ENCODE peak calls at places on chromosomes 6 and 20, in nine cellular contexts. One of them, this sample, is unnamed.

GRCh38 chr20:14951707-14952106 is 614.3 kb upstream of the FLRT3 start:
- DNase-seq in IMR-90: no peak
- DNase-seq in ascending aorta: no peak
- DNase-seq in coronary artery: no peak
- DNase-seq in BJ: peak
- DNase-seq in cardiac muscle cell: peak
- DNase-seq in suprapubic skin: no peak
- DNase-seq in cardiac fibroblast: no peak
- DNase-seq in A549: no peak
- DNase-seq in this sample: no peak

GRCh38 chr20:37986873-37987601 is 46.2 kb downstream of the TTI1 start:
- DNase-seq in IMR-90: peak
- DNase-seq in ascending aorta: no peak
- DNase-seq in coronary artery: peak
- DNase-seq in BJ: peak
- DNase-seq in cardiac muscle cell: no peak
- DNase-seq in suprapubic skin: peak
- DNase-seq in cardiac fibroblast: no peak
- DNase-seq in A549: no peak
- DNase-seq in this sample: no peak

GRCh38 chr6:68235192-68235812 is 399.8 kb upstream of the ADGRB3 start:
- DNase-seq in IMR-90: no peak
- DNase-seq in ascending aorta: no peak
- DNase-seq in coronary artery: no peak
- DNase-seq in BJ: no peak
- DNase-seq in cardiac muscle cell: peak
- DNase-seq in suprapubic skin: no peak
- DNase-seq in cardiac fibroblast: peak
- DNase-seq in A549: no peak
- DNase-seq in this sample: no peak

GRCh38 chr6:7991992-7992815 is 72.0 kb downstream of the BLOC1S5 start:
- DNase-seq in IMR-90: peak
- DNase-seq in ascending aorta: no peak
- DNase-seq in coronary artery: no peak
- DNase-seq in BJ: no peak
- DNase-seq in cardiac muscle cell: peak
- DNase-seq in suprapubic skin: no peak
- DNase-seq in cardiac fibroblast: peak
- DNase-seq in A549: peak
- DNase-seq in this sample: no peak

GRCh38 chr6:153162646-153163045 is 31.6 kb upstream of the RGS17 start:
- DNase-seq in IMR-90: peak
- DNase-seq in ascending aorta: no peak
- DNase-seq in coronary artery: no peak
- DNase-seq in BJ: no peak
- DNase-seq in cardiac muscle cell: peak
- DNase-seq in suprapubic skin: no peak
- DNase-seq in cardiac fibroblast: peak
- DNase-seq in A549: no peak
- DNase-seq in this sample: no peak

GRCh38 chr20:34069341-34070078 is 42.5 kb downstream of the EIF2S2 start:
- DNase-seq in IMR-90: peak
- DNase-seq in ascending aorta: no peak
- DNase-seq in coronary artery: peak
- DNase-seq in BJ: no peak
- DNase-seq in cardiac muscle cell: peak
- DNase-seq in suprapubic skin: peak
- DNase-seq in cardiac fibroblast: peak
- DNase-seq in A549: peak
- DNase-seq in this sample: no peak

GRCh38 chr6:57089265-57089664 is 723 bp upstream of the ZNF451 start:
- DNase-seq in IMR-90: no peak
- DNase-seq in ascending aorta: no peak
- DNase-seq in coronary artery: no peak
- DNase-seq in BJ: no peak
- DNase-seq in cardiac muscle cell: no peak
- DNase-seq in suprapubic skin: no peak
- DNase-seq in cardiac fibroblast: no peak
- DNase-seq in A549: no peak
- DNase-seq in this sample: no peak

GRCh38 chr6:52305948-52306767 is 21.6 kb upstream of the MCM3 start:
- DNase-seq in IMR-90: no peak
- DNase-seq in ascending aorta: no peak
- DNase-seq in coronary artery: no peak
- DNase-seq in BJ: no peak
- DNase-seq in cardiac muscle cell: no peak
- DNase-seq in suprapubic skin: no peak
- DNase-seq in cardiac fibroblast: no peak
- DNase-seq in A549: no peak
- DNase-seq in this sample: no peak

GRCh38 chr6:143806282-143807102 is 36.6 kb upstream of the LTV1 start:
- DNase-seq in IMR-90: peak
- DNase-seq in ascending aorta: no peak
- DNase-seq in coronary artery: no peak
- DNase-seq in BJ: no peak
- DNase-seq in cardiac muscle cell: peak
- DNase-seq in suprapubic skin: no peak
- DNase-seq in cardiac fibroblast: peak
- DNase-seq in A549: no peak
- DNase-seq in this sample: no peak

GRCh38 chr6:157314705-157315321 is 8.5 kb downstream of the TMEM242 start:
- DNase-seq in IMR-90: peak
- DNase-seq in ascending aorta: no peak
- DNase-seq in coronary artery: no peak
- DNase-seq in BJ: peak
- DNase-seq in cardiac muscle cell: peak
- DNase-seq in suprapubic skin: no peak
- DNase-seq in cardiac fibroblast: peak
- DNase-seq in A549: peak
- DNase-seq in this sample: no peak

DNA sequence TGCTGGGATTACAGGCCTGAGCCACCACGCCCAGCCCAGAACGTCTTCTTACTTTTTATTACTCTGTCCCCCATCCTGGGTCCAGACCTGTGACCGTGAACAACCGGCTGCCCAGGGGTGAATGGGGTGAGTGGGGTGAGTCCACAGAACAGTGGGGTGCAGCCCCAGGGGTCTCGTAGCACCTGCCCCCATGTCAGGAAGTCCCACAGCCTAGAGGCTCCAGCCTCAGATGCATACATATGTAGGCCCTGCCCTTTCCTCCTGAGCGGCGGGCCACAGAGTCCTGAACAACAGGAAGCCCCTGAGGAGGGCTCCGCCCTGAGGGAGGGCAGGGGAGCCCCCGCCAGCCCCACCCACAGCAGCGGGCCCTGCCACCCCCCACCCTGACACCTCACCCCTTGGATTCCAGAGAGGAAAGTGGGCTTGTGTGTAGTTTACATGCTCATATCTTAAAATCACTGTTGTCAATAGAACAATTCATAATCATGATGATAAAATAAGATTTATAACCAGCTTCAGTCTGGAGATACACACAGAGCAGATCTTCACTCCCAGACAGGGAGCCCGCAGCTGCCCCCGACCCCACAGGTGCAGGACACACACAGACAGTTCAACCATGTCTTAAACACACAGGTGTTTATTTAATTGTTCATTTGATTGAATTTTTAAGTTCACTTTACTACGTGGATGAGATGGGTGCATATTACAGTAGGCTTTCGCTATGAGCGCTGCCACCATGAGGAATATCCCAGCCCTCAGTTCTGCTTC is 12.4 kb upstream of the GMEB2 start:
- DNase-seq in IMR-90: no peak
- DNase-seq in ascending aorta: no peak
- DNase-seq in coronary artery: no peak
- DNase-seq in BJ: no peak
- DNase-seq in cardiac muscle cell: no peak
- DNase-seq in suprapubic skin: no peak
- DNase-seq in cardiac fibroblast: no peak
- DNase-seq in A549: no peak
- DNase-seq in this sample: no peak
- TF ChIP-seq CTCF in IMR-90: no peak
- TF ChIP-seq CTCF in ascending aorta: no peak
- TF ChIP-seq CTCF in coronary artery: no peak
- TF ChIP-seq CTCF in BJ: no peak
- TF ChIP-seq CTCF in cardiac muscle cell: no peak
- TF ChIP-seq CTCF in suprapubic skin: no peak
- TF ChIP-seq CTCF in cardiac fibroblast: no peak
- TF ChIP-seq CTCF in A549: no peak
- TF ChIP-seq CTCF in this sample: no peak

DNA sequence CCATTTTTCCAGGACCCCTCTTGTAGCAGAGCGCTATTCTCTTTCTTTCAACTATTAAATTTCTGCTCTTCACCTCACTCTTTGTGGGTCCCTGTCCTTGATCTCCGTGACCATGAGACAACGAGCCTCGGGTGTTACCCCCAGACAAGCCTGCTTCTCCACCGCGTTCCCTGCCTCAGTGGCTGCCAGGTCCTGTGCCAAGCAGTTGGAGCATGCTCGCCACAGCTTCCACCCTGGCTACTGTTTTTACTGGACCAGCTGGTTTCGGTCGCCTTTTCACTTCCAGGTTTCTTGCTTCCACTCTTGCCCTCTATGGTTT is 5.7 kb downstream of the TP53RK start:
- DNase-seq in IMR-90: no peak
- DNase-seq in ascending aorta: no peak
- DNase-seq in coronary artery: no peak
- DNase-seq in BJ: no peak
- DNase-seq in cardiac muscle cell: no peak
- DNase-seq in suprapubic skin: no peak
- DNase-seq in cardiac fibroblast: no peak
- DNase-seq in A549: no peak
- DNase-seq in this sample: no peak
- H3K4me3 ChIP-seq in IMR-90: peak
- H3K4me3 ChIP-seq in ascending aorta: peak
- H3K4me3 ChIP-seq in coronary artery: peak
- H3K4me3 ChIP-seq in BJ: peak
- H3K4me3 ChIP-seq in cardiac muscle cell: peak
- H3K4me3 ChIP-seq in suprapubic skin: peak
- H3K4me3 ChIP-seq in cardiac fibroblast: peak
- H3K4me3 ChIP-seq in A549: no peak
- H3K4me3 ChIP-seq in this sample: peak

DNA sequence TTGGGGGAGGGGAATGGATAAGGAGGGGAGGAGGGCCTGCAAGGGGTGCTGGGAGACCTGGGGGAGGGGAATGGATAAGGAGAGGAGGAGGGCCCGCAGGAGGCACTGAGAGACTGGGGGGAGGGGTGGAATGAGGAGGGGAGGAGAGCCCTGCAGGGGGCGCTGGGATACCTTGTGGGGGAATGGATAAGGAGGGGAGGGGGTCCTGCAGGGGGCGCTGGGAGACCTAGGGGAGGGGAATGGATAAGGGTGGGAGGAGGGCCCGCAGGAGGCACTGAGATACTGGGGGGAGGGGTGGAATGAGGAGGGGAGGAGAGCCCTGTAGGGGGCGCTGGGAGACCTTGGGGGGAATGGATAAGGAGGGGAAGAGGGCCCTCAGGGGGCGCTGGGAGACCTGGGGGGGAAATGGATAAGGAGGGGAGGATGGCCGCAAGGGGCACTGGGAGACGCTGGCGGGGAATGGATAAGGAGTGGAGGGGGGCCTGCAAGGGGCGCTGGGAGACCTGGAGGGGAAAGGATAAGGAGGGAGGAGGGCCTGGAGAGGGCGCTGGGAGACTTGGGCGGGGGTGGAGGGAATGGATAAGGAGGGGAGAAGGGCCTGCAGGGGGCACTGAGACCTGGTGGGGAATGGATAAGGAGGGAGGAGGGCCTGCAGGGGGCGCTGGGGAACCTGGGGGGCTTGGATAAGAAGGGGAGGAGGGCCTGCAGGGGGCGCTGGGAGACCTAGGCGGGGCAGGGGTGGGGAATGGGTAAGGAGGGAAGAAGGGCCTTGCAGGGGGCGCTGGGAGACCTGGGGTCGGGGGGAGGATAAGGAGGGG is 1.3 kb upstream of the CTCFL start:
- DNase-seq in IMR-90: no peak
- DNase-seq in ascending aorta: no peak
- DNase-seq in coronary artery: no peak
- DNase-seq in BJ: no peak
- DNase-seq in cardiac muscle cell: no peak
- DNase-seq in suprapubic skin: no peak
- DNase-seq in cardiac fibroblast: no peak
- DNase-seq in A549: no peak
- DNase-seq in this sample: no peak
- TF ChIP-seq CTCF in IMR-90: no peak
- TF ChIP-seq CTCF in ascending aorta: no peak
- TF ChIP-seq CTCF in coronary artery: no peak
- TF ChIP-seq CTCF in BJ: no peak
- TF ChIP-seq CTCF in cardiac muscle cell: no peak
- TF ChIP-seq CTCF in suprapubic skin: no peak
- TF ChIP-seq CTCF in cardiac fibroblast: no peak
- TF ChIP-seq CTCF in A549: peak
- TF ChIP-seq CTCF in this sample: no peak

DNA sequence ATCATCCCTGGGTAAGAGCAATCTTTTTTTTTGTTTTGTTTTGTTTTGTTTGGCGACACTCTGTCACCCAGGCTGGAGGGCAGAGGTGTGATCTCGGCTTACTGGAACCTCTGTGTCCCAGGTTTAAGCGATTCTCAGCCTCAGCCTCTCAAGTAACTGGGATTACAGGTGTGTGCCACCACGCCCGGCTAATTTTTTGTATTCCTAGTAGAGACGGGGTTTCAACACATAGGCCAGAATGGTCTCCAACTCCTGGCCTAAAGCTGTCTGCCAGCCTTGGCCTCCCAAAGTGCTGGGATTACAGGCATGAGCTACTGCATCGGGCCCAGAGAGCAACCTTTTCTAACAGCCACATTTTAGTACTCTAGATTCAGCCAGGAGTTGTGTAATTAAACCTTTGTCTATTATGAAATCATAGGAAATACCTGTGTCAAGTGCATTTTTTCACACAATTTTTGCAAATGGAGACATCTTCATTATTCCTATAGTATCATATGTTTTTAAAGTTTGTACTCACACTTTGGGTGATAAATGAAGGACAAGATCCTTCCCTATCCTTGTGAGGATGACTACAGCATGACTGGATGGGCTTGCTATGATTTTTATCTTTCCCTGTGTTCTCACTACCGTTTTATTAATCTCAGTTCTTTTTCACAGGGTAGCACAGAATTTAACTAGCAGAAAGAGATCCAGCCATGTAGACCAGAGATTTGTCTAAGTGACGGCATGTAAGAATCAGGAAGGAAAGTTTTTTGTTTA is 82.6 kb downstream of the OR2B2 start:
- DNase-seq in IMR-90: peak
- DNase-seq in ascending aorta: no peak
- DNase-seq in coronary artery: no peak
- DNase-seq in BJ: no peak
- DNase-seq in cardiac muscle cell: no peak
- DNase-seq in suprapubic skin: no peak
- DNase-seq in cardiac fibroblast: no peak
- DNase-seq in A549: no peak
- DNase-seq in this sample: no peak
- H3K4me3 ChIP-seq in IMR-90: peak
- H3K4me3 ChIP-seq in ascending aorta: no peak
- H3K4me3 ChIP-seq in coronary artery: peak
- H3K4me3 ChIP-seq in BJ: no peak
- H3K4me3 ChIP-seq in cardiac muscle cell: peak
- H3K4me3 ChIP-seq in suprapubic skin: no peak
- H3K4me3 ChIP-seq in cardiac fibroblast: peak
- H3K4me3 ChIP-seq in A549: peak
- H3K4me3 ChIP-seq in this sample: peak